ENCODE peak calls at places on chromosomes 4 and X, in eight cellular contexts. M is astrocyte of the hippocampus, U is T-helper 2 cell, L is amniotic stem cell, O is hypothalamus, I is breast epithelium, V is myocyte, S is G401. X is an unnamed sample.

GRCh38 chr4:166435449-166435848 is 562.4 kb downstream of the TLL1 start:
- DNase-seq in M (peak; percentile 66), U (no peak), L (no peak), O (no peak), I (no peak), V (peak; percentile 74), S (no peak), X (peak; percentile 40)

GRCh38 chrX:47500541-47500940 is 17.5 kb upstream of the ZNF41 start:
- DNase-seq in M (no peak), U (no peak), L (no peak), O (no peak), I (no peak), V (no peak), S (no peak), X (no peak)

GRCh38 chr4:7189475-7190277 is 2.7 kb upstream of the SORCS2 start:
- DNase-seq in M (no peak), U (no peak), L (no peak), O (no peak), I (peak; percentile 48), V (no peak), S (peak; percentile 23), X (no peak)

GRCh38 chr4:90951037-90951436 is 823.8 kb downstream of the CCSER1 start:
- DNase-seq in M (peak; percentile 84), U (no peak), L (no peak), O (no peak), I (no peak), V (no peak), S (no peak), X (peak; percentile 92)

GRCh38 chrX:24946369-24946768 is 69.4 kb downstream of the ARX start:
- DNase-seq in M (no peak), U (no peak), L (no peak), O (no peak), I (no peak), V (peak; percentile 6), S (no peak), X (no peak)

GRCh38 chr4:3074846-3075651 is 568 bp downstream of the HTT start:
- DNase-seq in M (peak; percentile 83), U (peak; percentile 57), L (peak; percentile 49), O (peak; percentile 17), I (peak; percentile 63), V (peak; percentile 65), S (peak; percentile 32), X (peak; percentile 20)

GRCh38 chr4:48718818-48719465 is 61.1 kb downstream of the FRYL start:
- DNase-seq in M (no peak), U (no peak), L (no peak), O (no peak), I (no peak), V (no peak), S (no peak), X (no peak)

GRCh38 chrX:69503835-69504625 is at the start of gene NALF2:
- DNase-seq in M (peak; percentile 64), U (peak; percentile 28), L (no peak), O (peak; percentile 20), I (peak; percentile 54), V (no peak), S (peak; percentile 70), X (no peak)

GRCh38 chrX:11899091-11899490 is 141.1 kb downstream of the MSL3 start:
- DNase-seq in M (peak; percentile 51), U (no peak), L (no peak), O (no peak), I (no peak), V (peak; percentile 8), S (no peak), X (peak; percentile 9)

GRCh38 chrX:154495472-154495922 is 5.1 kb upstream of the SLC10A3 start:
- DNase-seq in M (no peak), U (no peak), L (no peak), O (no peak), I (no peak), V (no peak), S (no peak), X (no peak)

GRCh38 chr4:175811171-175811570 is 893 bp downstream of the GPM6A start:
- DNase-seq in M (no peak), U (no peak), L (no peak), O (no peak), I (no peak), V (no peak), S (peak; percentile 85), X (no peak)

X was measured in astrocyte of the cerebellum.